ENCODE peak calls at places on chromosome 17, in ten cellular contexts. One of them, this sample, is unnamed. For H3K4me1, the result is how much of the 10 kb centered on the place peaks cover.

GRCh38 chr17:36594626-36595401 is 3.1 kb downstream of the DHRS11 start:
- DNase-seq in BE2C: no peak
- DNase-seq in transverse colon: peak
- DNase-seq in cardiac muscle cell: no peak
- DNase-seq in endodermal cell: no peak
- DNase-seq in Peyer's patch: peak
- DNase-seq in fibroblast of lung: no peak
- DNase-seq in aorta: no peak
- DNase-seq in mammary epithelial cell: no peak
- DNase-seq in endothelial cell of umbilical vein: no peak
- DNase-seq in this sample: no peak

GRCh38 chr17:38751803-38752118 is 780 bp upstream of the PSMB3 start:
- DNase-seq in BE2C: peak
- DNase-seq in transverse colon: peak
- DNase-seq in cardiac muscle cell: peak
- DNase-seq in endodermal cell: peak
- DNase-seq in Peyer's patch: peak
- DNase-seq in fibroblast of lung: peak
- DNase-seq in aorta: peak
- DNase-seq in mammary epithelial cell: peak
- DNase-seq in endothelial cell of umbilical vein: peak
- DNase-seq in this sample: peak

GRCh38 chr17:66691644-66692500 is 143.0 kb upstream of the CACNG5 start:
- DNase-seq in BE2C: no peak
- DNase-seq in transverse colon: no peak
- DNase-seq in cardiac muscle cell: no peak
- DNase-seq in endodermal cell: peak
- DNase-seq in Peyer's patch: no peak
- DNase-seq in fibroblast of lung: no peak
- DNase-seq in aorta: no peak
- DNase-seq in mammary epithelial cell: no peak
- DNase-seq in endothelial cell of umbilical vein: peak
- DNase-seq in this sample: no peak

GRCh38 chr17:2068589-2069051 is 13.7 kb downstream of the HIC1 start:
- DNase-seq in BE2C: peak
- DNase-seq in transverse colon: no peak
- DNase-seq in cardiac muscle cell: no peak
- DNase-seq in endodermal cell: no peak
- DNase-seq in Peyer's patch: no peak
- DNase-seq in fibroblast of lung: peak
- DNase-seq in aorta: no peak
- DNase-seq in mammary epithelial cell: no peak
- DNase-seq in endothelial cell of umbilical vein: peak
- DNase-seq in this sample: no peak

GRCh38 chr17:9115446-9116265 is 94.3 kb downstream of the NTN1 start:
- DNase-seq in BE2C: no peak
- DNase-seq in transverse colon: peak
- DNase-seq in cardiac muscle cell: peak
- DNase-seq in endodermal cell: peak
- DNase-seq in Peyer's patch: peak
- DNase-seq in fibroblast of lung: peak
- DNase-seq in aorta: peak
- DNase-seq in mammary epithelial cell: no peak
- DNase-seq in endothelial cell of umbilical vein: peak
- DNase-seq in this sample: peak

GRCh38 chr17:50045154-50045553 is 10.8 kb upstream of the ITGA3 start:
- DNase-seq in BE2C: no peak
- DNase-seq in transverse colon: no peak
- DNase-seq in cardiac muscle cell: no peak
- DNase-seq in endodermal cell: no peak
- DNase-seq in Peyer's patch: no peak
- DNase-seq in fibroblast of lung: no peak
- DNase-seq in aorta: peak
- DNase-seq in mammary epithelial cell: peak
- DNase-seq in endothelial cell of umbilical vein: no peak
- DNase-seq in this sample: no peak

GRCh38 chr17:30363715-30364202 is 15.0 kb upstream of the CPD start:
- DNase-seq in BE2C: no peak
- DNase-seq in transverse colon: peak
- DNase-seq in cardiac muscle cell: no peak
- DNase-seq in endodermal cell: no peak
- DNase-seq in Peyer's patch: peak
- DNase-seq in fibroblast of lung: peak
- DNase-seq in aorta: no peak
- DNase-seq in mammary epithelial cell: peak
- DNase-seq in endothelial cell of umbilical vein: no peak
- DNase-seq in this sample: peak

GRCh38 chr17:37273419-37274051 is 102.2 kb upstream of the C17orf78 start:
- DNase-seq in BE2C: no peak
- DNase-seq in transverse colon: no peak
- DNase-seq in cardiac muscle cell: peak
- DNase-seq in endodermal cell: no peak
- DNase-seq in Peyer's patch: no peak
- DNase-seq in fibroblast of lung: peak
- DNase-seq in aorta: no peak
- DNase-seq in mammary epithelial cell: no peak
- DNase-seq in endothelial cell of umbilical vein: peak
- DNase-seq in this sample: no peak

GRCh38 chr17:71349908-71350600 is 770.8 kb upstream of the SOX9 start:
- DNase-seq in BE2C: no peak
- DNase-seq in transverse colon: no peak
- DNase-seq in cardiac muscle cell: no peak
- DNase-seq in endodermal cell: no peak
- DNase-seq in Peyer's patch: no peak
- DNase-seq in fibroblast of lung: peak
- DNase-seq in aorta: no peak
- DNase-seq in mammary epithelial cell: no peak
- DNase-seq in endothelial cell of umbilical vein: no peak
- DNase-seq in this sample: no peak

GRCh38 chr17:53135969-53136368 is 686.8 kb upstream of the KIF2B start:
- DNase-seq in BE2C: peak
- DNase-seq in transverse colon: no peak
- DNase-seq in cardiac muscle cell: no peak
- DNase-seq in endodermal cell: no peak
- DNase-seq in Peyer's patch: no peak
- DNase-seq in fibroblast of lung: no peak
- DNase-seq in aorta: no peak
- DNase-seq in mammary epithelial cell: no peak
- DNase-seq in endothelial cell of umbilical vein: no peak
- DNase-seq in this sample: no peak

GRCh38 chr17:65121916-65122821 is 15.0 kb upstream of the RGS9 start:
- DNase-seq in BE2C: no peak
- DNase-seq in transverse colon: peak
- DNase-seq in cardiac muscle cell: no peak
- DNase-seq in endodermal cell: no peak
- DNase-seq in Peyer's patch: no peak
- DNase-seq in fibroblast of lung: no peak
- DNase-seq in aorta: no peak
- DNase-seq in mammary epithelial cell: no peak
- DNase-seq in endothelial cell of umbilical vein: peak
- DNase-seq in this sample: no peak

GRCh38 chr17:81868674-81869220 is 2.4 kb downstream of the ARHGDIA start:
- DNase-seq in BE2C: peak
- DNase-seq in transverse colon: peak
- DNase-seq in cardiac muscle cell: peak
- DNase-seq in endodermal cell: peak
- DNase-seq in Peyer's patch: peak
- DNase-seq in fibroblast of lung: peak
- DNase-seq in aorta: peak
- DNase-seq in mammary epithelial cell: peak
- DNase-seq in endothelial cell of umbilical vein: no peak
- DNase-seq in this sample: no peak

GRCh38 chr17:45132569-45133463 is 501 bp upstream of the PLCD3 start:
- DNase-seq in BE2C: peak
- DNase-seq in transverse colon: peak
- DNase-seq in cardiac muscle cell: peak
- DNase-seq in endodermal cell: peak
- DNase-seq in Peyer's patch: peak
- DNase-seq in fibroblast of lung: peak
- DNase-seq in aorta: peak
- DNase-seq in mammary epithelial cell: peak
- DNase-seq in endothelial cell of umbilical vein: peak
- DNase-seq in this sample: peak

GRCh38 chr17:2222901-2223616 is 80.5 kb downstream of the SMG6 start:
- DNase-seq in BE2C: no peak
- DNase-seq in transverse colon: peak
- DNase-seq in cardiac muscle cell: peak
- DNase-seq in endodermal cell: no peak
- DNase-seq in Peyer's patch: peak
- DNase-seq in fibroblast of lung: peak
- DNase-seq in aorta: no peak
- DNase-seq in mammary epithelial cell: peak
- DNase-seq in endothelial cell of umbilical vein: peak
- DNase-seq in this sample: peak

GRCh38 chr17:17959520-17960361 is 12.5 kb downstream of the TOM1L2 start:
- DNase-seq in BE2C: no peak
- DNase-seq in transverse colon: no peak
- DNase-seq in cardiac muscle cell: no peak
- DNase-seq in endodermal cell: no peak
- DNase-seq in Peyer's patch: no peak
- DNase-seq in fibroblast of lung: peak
- DNase-seq in aorta: no peak
- DNase-seq in mammary epithelial cell: no peak
- DNase-seq in endothelial cell of umbilical vein: peak
- DNase-seq in this sample: peak

GRCh38 chr17:29434550-29434949 is 44.4 kb downstream of the TAOK1 start:
- DNase-seq in BE2C: no peak
- DNase-seq in transverse colon: no peak
- DNase-seq in cardiac muscle cell: no peak
- DNase-seq in endodermal cell: no peak
- DNase-seq in Peyer's patch: no peak
- DNase-seq in fibroblast of lung: no peak
- DNase-seq in aorta: no peak
- DNase-seq in mammary epithelial cell: no peak
- DNase-seq in endothelial cell of umbilical vein: no peak
- DNase-seq in this sample: no peak

DNA sequence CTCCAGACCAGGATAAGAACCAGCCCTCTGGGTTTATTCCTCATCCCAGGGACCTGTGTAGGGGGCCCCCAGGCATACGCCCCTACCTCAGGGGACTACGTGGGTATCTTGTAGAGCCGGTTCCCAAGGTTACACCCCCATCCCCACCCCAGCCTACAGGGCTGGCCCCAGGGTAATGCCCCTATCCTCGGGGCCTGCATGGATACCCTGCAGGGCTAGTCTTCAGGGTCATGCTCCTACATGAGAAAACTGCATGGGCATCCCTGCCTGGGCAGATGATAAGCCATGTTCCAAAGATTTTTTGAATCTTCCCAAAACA is 14.2 kb downstream of the HDAC5 start:
- DNase-seq in BE2C: no peak
- DNase-seq in transverse colon: no peak
- DNase-seq in cardiac muscle cell: no peak
- DNase-seq in endodermal cell: no peak
- DNase-seq in Peyer's patch: no peak
- DNase-seq in fibroblast of lung: no peak
- DNase-seq in aorta: no peak
- DNase-seq in mammary epithelial cell: no peak
- DNase-seq in endothelial cell of umbilical vein: no peak
- DNase-seq in this sample: no peak
- H3K4me1 ChIP-seq in BE2C: under half
- H3K4me1 ChIP-seq in transverse colon: half or more
- H3K4me1 ChIP-seq in cardiac muscle cell: half or more
- H3K4me1 ChIP-seq in endodermal cell: under half
- H3K4me1 ChIP-seq in Peyer's patch: under half
- H3K4me1 ChIP-seq in fibroblast of lung: under half
- H3K4me1 ChIP-seq in aorta: under half
- H3K4me1 ChIP-seq in mammary epithelial cell: under half
- H3K4me1 ChIP-seq in endothelial cell of umbilical vein: under half
- H3K4me1 ChIP-seq in this sample: under half

GRCh38 chr17:41287050-41287449 is 11.6 kb downstream of the KRTAP9-7 start:
- DNase-seq in BE2C: no peak
- DNase-seq in transverse colon: no peak
- DNase-seq in cardiac muscle cell: no peak
- DNase-seq in endodermal cell: no peak
- DNase-seq in Peyer's patch: no peak
- DNase-seq in fibroblast of lung: no peak
- DNase-seq in aorta: no peak
- DNase-seq in mammary epithelial cell: no peak
- DNase-seq in endothelial cell of umbilical vein: no peak
- DNase-seq in this sample: no peak
- H3K4me3 ChIP-seq in BE2C: no peak
- H3K4me3 ChIP-seq in transverse colon: no peak
- H3K4me3 ChIP-seq in cardiac muscle cell: no peak
- H3K4me3 ChIP-seq in endodermal cell: no peak
- H3K4me3 ChIP-seq in Peyer's patch: no peak
- H3K4me3 ChIP-seq in fibroblast of lung: no peak
- H3K4me3 ChIP-seq in aorta: no peak
- H3K4me3 ChIP-seq in mammary epithelial cell: no peak
- H3K4me3 ChIP-seq in endothelial cell of umbilical vein: no peak
- H3K4me3 ChIP-seq in this sample: no peak

GRCh38 chr17:28404812-28405570 is 1.0 kb downstream of the SLC46A1 start:
- DNase-seq in BE2C: no peak
- DNase-seq in transverse colon: no peak
- DNase-seq in cardiac muscle cell: no peak
- DNase-seq in endodermal cell: peak
- DNase-seq in Peyer's patch: peak
- DNase-seq in fibroblast of lung: no peak
- DNase-seq in aorta: no peak
- DNase-seq in mammary epithelial cell: no peak
- DNase-seq in endothelial cell of umbilical vein: no peak
- DNase-seq in this sample: no peak
- H3K4me1 ChIP-seq in BE2C: under half
- H3K4me1 ChIP-seq in transverse colon: under half
- H3K4me1 ChIP-seq in cardiac muscle cell: under half
- H3K4me1 ChIP-seq in endodermal cell: under half
- H3K4me1 ChIP-seq in Peyer's patch: under half
- H3K4me1 ChIP-seq in fibroblast of lung: under half
- H3K4me1 ChIP-seq in aorta: under half
- H3K4me1 ChIP-seq in mammary epithelial cell: half or more
- H3K4me1 ChIP-seq in endothelial cell of umbilical vein: under half
- H3K4me1 ChIP-seq in this sample: under half

DNA sequence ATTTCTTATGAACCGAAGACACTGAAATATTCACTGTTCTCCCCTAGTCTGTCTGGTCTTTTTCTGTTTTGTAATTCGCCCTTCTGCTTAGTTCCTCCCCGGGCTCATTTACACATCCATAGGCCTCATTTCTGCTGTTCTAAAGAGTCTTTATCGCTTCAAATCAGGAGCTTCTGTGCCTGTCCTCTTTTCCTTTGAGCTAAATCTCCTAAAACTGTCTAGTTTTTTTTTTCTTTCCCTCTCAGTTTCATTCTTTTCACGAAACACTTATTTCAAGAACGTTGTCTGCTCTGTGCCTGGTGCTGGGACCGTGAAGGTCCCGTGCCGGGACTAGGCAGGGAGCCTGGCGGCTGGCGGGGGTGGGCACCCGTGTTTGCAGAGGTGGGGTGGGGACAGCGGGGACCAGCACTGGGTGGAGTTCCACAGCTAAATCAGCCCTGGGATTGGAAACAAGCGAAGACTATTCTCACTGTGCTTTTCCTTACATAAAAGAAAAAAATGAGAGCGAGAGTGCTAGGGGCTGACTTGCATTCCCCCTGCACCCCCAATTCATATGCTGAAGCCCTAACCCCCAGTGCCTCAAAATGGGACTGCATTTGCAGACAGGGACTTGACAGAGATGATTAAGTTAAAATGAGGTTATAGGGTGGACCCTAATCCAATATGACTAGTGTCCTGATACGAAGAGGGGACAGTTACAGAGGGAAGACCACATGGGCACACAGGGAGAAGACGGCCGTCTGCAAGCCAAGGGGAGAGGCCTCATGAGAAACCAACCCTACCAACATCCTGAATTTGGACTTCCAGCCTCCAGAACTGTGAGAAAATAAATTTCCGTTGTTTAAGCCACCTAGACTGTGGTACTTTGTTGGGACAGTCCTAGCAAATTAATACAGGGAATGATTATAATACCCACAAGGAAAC is 1.4 kb upstream of the TMEM220 start:
- DNase-seq in BE2C: no peak
- DNase-seq in transverse colon: no peak
- DNase-seq in cardiac muscle cell: no peak
- DNase-seq in endodermal cell: peak
- DNase-seq in Peyer's patch: peak
- DNase-seq in fibroblast of lung: no peak
- DNase-seq in aorta: no peak
- DNase-seq in mammary epithelial cell: no peak
- DNase-seq in endothelial cell of umbilical vein: no peak
- DNase-seq in this sample: no peak
- H3K4me3 ChIP-seq in BE2C: no peak
- H3K4me3 ChIP-seq in transverse colon: no peak
- H3K4me3 ChIP-seq in cardiac muscle cell: no peak
- H3K4me3 ChIP-seq in endodermal cell: no peak
- H3K4me3 ChIP-seq in Peyer's patch: no peak
- H3K4me3 ChIP-seq in fibroblast of lung: peak
- H3K4me3 ChIP-seq in aorta: no peak
- H3K4me3 ChIP-seq in mammary epithelial cell: no peak
- H3K4me3 ChIP-seq in endothelial cell of umbilical vein: no peak
- H3K4me3 ChIP-seq in this sample: no peak